ENCODE peak calls at places on chromosomes 11 and 22, in five cellular contexts. V is IMR-90, M is mesenchymal stem cell, X is neuronal stem cell, I is H1. Q is an unnamed sample.

GRCh38 chr11:17552392-17553248 is 5.6 kb downstream of the OTOG start:
- DNase-seq in M (no peak), I (no peak), V (peak; percentile 14), X (no peak), Q (no peak)

GRCh38 chr11:43693069-43693468 is 12.5 kb downstream of the HSD17B12 start:
- DNase-seq in M (no peak), V (no peak), X (no peak), I (no peak), Q (no peak)

GRCh38 chr11:119380816-119381185 is 689 bp downstream of the USP2 start:
- DNase-seq in X (no peak), M (no peak), V (no peak), I (peak; percentile 64), Q (no peak)

GRCh38 chr11:12110714-12111481 is 508 bp downstream of the MICAL2 start:
- DNase-seq in I (peak; percentile 64), X (peak; percentile 21), V (no peak), M (peak; percentile 44), Q (no peak)

GRCh38 chr11:12287374-12288211 is 89.8 kb upstream of the PARVA start:
- DNase-seq in I (peak; percentile 83), V (peak; percentile 99), M (peak; percentile 97), X (peak; percentile 56), Q (peak; percentile 87)

GRCh38 chr11:47467372-47467771 is 18.4 kb upstream of the RAPSN start:
- DNase-seq in X (no peak), M (no peak), I (no peak), V (no peak), Q (no peak)

GRCh38 chr11:128620306-128621175 is 33.2 kb upstream of the ETS1 start:
- DNase-seq in M (no peak), V (peak; percentile 33), I (no peak), X (no peak), Q (no peak)

GRCh38 chr11:27107548-27107947 is 66.9 kb downstream of the BBOX1 start:
- DNase-seq in X (no peak), I (no peak), V (no peak), M (no peak), Q (no peak)

GRCh38 chr22:22682807-22683667 is 38.6 kb downstream of the GGTLC2 start:
- DNase-seq in V (peak; percentile 65), I (no peak), X (no peak), M (no peak), Q (no peak)

GRCh38 chr22:46150615-46151423 is 493 bp downstream of the PPARA start:
- DNase-seq in V (no peak), M (peak; percentile 47), X (peak; percentile 29), I (peak; percentile 71), Q (no peak)

GRCh38 chr11:70193411-70194292 is 9.4 kb upstream of the FADD start:
- DNase-seq in X (no peak), I (no peak), M (no peak), V (no peak), Q (no peak)

GRCh38 chr22:44764974-44765373 is 12.6 kb downstream of the ARHGAP8 start:
- DNase-seq in X (no peak), M (no peak), I (no peak), V (no peak), Q (no peak)

GRCh38 chr11:63762662-63763505 is 5.7 kb downstream of the ZFTA start:
- DNase-seq in V (no peak), M (peak; percentile 43), I (peak; percentile 77), X (peak; percentile 71), Q (peak; percentile 18)

GRCh38 chr11:73398721-73399120 is 22.5 kb downstream of the RELT start:
- DNase-seq in X (no peak), V (no peak), M (no peak), I (no peak), Q (no peak)

GRCh38 chr11:27464155-27464759 is 8.3 kb downstream of the LGR4 start:
- DNase-seq in V (peak; percentile 44), X (no peak), I (no peak), M (peak; percentile 63), Q (peak; percentile 72)

GRCh38 chr11:34332524-34332923 is 25.3 kb downstream of the ABTB2 start:
- DNase-seq in V (no peak), I (no peak), M (no peak), X (no peak), Q (no peak)

GRCh38 chr11:46050065-46050464 is 71.2 kb downstream of the PHF21A start:
- DNase-seq in X (peak; percentile 49), V (peak; percentile 85), M (peak; percentile 84), I (no peak), Q (peak; percentile 80)

GRCh38 chr22:23750374-23750743 is 553 bp downstream of the ZNF70 start:
- DNase-seq in V (no peak), X (no peak), M (peak; percentile 15), I (no peak), Q (no peak)

GRCh38 chr11:87116185-87116584 is 78.5 kb downstream of the TMEM135 start:
- DNase-seq in V (no peak), M (no peak), X (no peak), I (no peak), Q (no peak)

GRCh38 chr22:46357186-46357500 is 21.6 kb downstream of the TRMU start:
- DNase-seq in X (no peak), V (no peak), M (no peak), I (no peak), Q (no peak)

GRCh38 chr11:84719935-84720577 is 907.1 kb downstream of the DLG2 start:
- DNase-seq in I (peak; percentile 74), X (peak; percentile 17), M (no peak), V (no peak), Q (no peak)

GRCh38 chr11:74462009-74462408 is 5.3 kb downstream of the KCNE3 start:
- DNase-seq in X (no peak), V (no peak), M (peak; percentile 40), I (no peak), Q (peak; percentile 58)

GRCh38 chr11:45100338-45100737 is 46.1 kb upstream of the PRDM11 start:
- DNase-seq in M (peak; percentile 85), X (no peak), I (peak; percentile 48), V (peak; percentile 46), Q (no peak)

GRCh38 chr22:27327981-27328721 is 473.4 kb downstream of the MN1 start:
- DNase-seq in X (no peak), I (peak; percentile 24), V (no peak), M (no peak), Q (no peak)

GRCh38 chr22:39317756-39318506 is 1.5 kb downstream of the RPL3 start:
- DNase-seq in M (peak; percentile 68), X (no peak), I (no peak), V (peak; percentile 61), Q (no peak)

GRCh38 chr22:20882855-20883254 is 24.0 kb downstream of the SNAP29 start:
- DNase-seq in I (no peak), X (no peak), M (no peak), V (no peak), Q (no peak)

GRCh38 chr11:32705309-32706033 is 89.0 kb downstream of the CCDC73 start:
- DNase-seq in M (no peak), I (no peak), X (no peak), V (no peak), Q (no peak)

GRCh38 chr11:105923814-105924213 is 98.2 kb downstream of the MSANTD4 start:
- DNase-seq in M (no peak), X (no peak), I (no peak), V (peak; percentile 82), Q (no peak)

GRCh38 chr11:66048525-66049313 is at the start of gene GAL3ST3:
- DNase-seq in M (no peak), V (no peak), X (peak; percentile 66), I (peak; percentile 82), Q (no peak)

GRCh38 chr11:64851831-64852337 is 7.4 kb upstream of the CDC42BPG start:
- DNase-seq in V (no peak), I (no peak), M (no peak), X (no peak), Q (no peak)

GRCh38 chr11:900545-900944 is 10.1 kb downstream of the CHID1 start:
- DNase-seq in I (no peak), V (no peak), M (no peak), X (no peak), Q (no peak)

GRCh38 chr11:36672815-36673450 is 74.9 kb upstream of the RAG2 start:
- DNase-seq in V (peak; percentile 58), M (peak; percentile 57), X (no peak), I (no peak), Q (no peak)

GRCh38 chr22:37735054-37735453 is 38.2 kb downstream of the TRIOBP start:
- DNase-seq in M (peak; percentile 63), I (peak; percentile 73), X (peak; percentile 48), V (no peak), Q (peak; percentile 60)

GRCh38 chr22:20024225-20025087 is 3.5 kb downstream of the TANGO2 start:
- DNase-seq in I (no peak), V (no peak), X (no peak), M (no peak), Q (no peak)

GRCh38 chr22:26461188-26461810 is 22.3 kb downstream of the HPS4 start:
- DNase-seq in M (peak; percentile 55), X (peak; percentile 63), I (peak; percentile 90), V (peak; percentile 28), Q (peak; percentile 46)

GRCh38 chr11:82732734-82733443 is 775 bp downstream of the FAM181B start:
- DNase-seq in M (no peak), V (no peak), I (peak; percentile 64), X (no peak), Q (no peak)

GRCh38 chr11:29231586-29231985 is 785.2 kb downstream of the KCNA4 start:
- DNase-seq in V (no peak), X (no peak), M (no peak), I (no peak), Q (no peak)

GRCh38 chr22:38900677-38901076 is 28.7 kb upstream of the CBX6 start:
- DNase-seq in M (no peak), X (no peak), I (no peak), V (no peak), Q (no peak)

GRCh38 chr22:22587577-22588188 is 28.6 kb upstream of the PRAME start:
- DNase-seq in I (no peak), V (no peak), X (no peak), M (no peak), Q (no peak)

GRCh38 chr11:100484948-100485347 is 202.1 kb upstream of the ARHGAP42 start:
- DNase-seq in X (no peak), V (no peak), I (no peak), M (no peak), Q (peak; percentile 2)
- H2BK120ac ChIP-seq in X (no peak overlapping the region), V (no peak overlapping the region), I (no peak overlapping the region), M (no peak overlapping the region), Q (no peak overlapping the region)

GRCh38 chr22:31083923-31084810 is 3.0 kb downstream of the SMTN start:
- DNase-seq in V (no peak), M (no peak), X (no peak), I (no peak), Q (peak; percentile 7)
- H3K23ac ChIP-seq in V (peak overlapping the region; percentile 98), M (no peak overlapping the region), X (peak overlapping the region; percentile 76), I (no peak overlapping the region), Q (no peak overlapping the region)

GRCh38 chr22:29268511-29269229 is 602 bp downstream of the EWSR1 start:
- DNase-seq in I (no peak), X (peak; percentile 69), V (peak; percentile 67), M (peak; percentile 72), Q (peak; percentile 37)
- H2BK120ac ChIP-seq in I (no peak overlapping the region), X (no peak overlapping the region), V (peak overlapping the region; percentile 62), M (peak overlapping the region; percentile 96), Q (peak overlapping the region; percentile 98)

GRCh38 chr22:41500303-41500702 is 31.4 kb downstream of the ACO2 start:
- DNase-seq in I (no peak), M (no peak), X (no peak), V (no peak), Q (no peak)
- H3K23ac ChIP-seq in I (no peak overlapping the region), M (no peak overlapping the region), X (no peak overlapping the region), V (no peak overlapping the region), Q (no peak overlapping the region)

Q was measured in trophoblast cell.